ENCODE peak calls at places on chromosome X, in eight cellular contexts. P is SK-N-SH; A is SK-N-MC; F is aorta; Y is activated CD4-positive, alpha-beta memory T cell treated with anti-CD3 and anti-CD28 coated beads, Interleukin-2, amount 10 ng/mL, durations not matched to agents 7 days and 5 days; T is LoVo; C is substantia nigra; M is activated B cell treated with CpG ODN at 0.5 μM for 24 hours. E is an unnamed sample.

GRCh38 chrX:13939741-13940597 is 89.7 kb downstream of the GEMIN8 start:
- DNase-seq in C (no peak), Y (no peak), A (no peak), F (no peak), M (no peak), P (no peak), T (no peak), E (no peak)

GRCh38 chrX:20680998-20681397 is 414.3 kb upstream of the RPS6KA3 start:
- DNase-seq in M (no peak), P (no peak), F (no peak), A (no peak), T (no peak), C (no peak), Y (no peak), E (no peak)

GRCh38 chrX:37371578-37371981 is 22.4 kb downstream of the PRRG1 start:
- DNase-seq in F (peak; percentile 49), A (no peak), M (no peak), C (no peak), P (no peak), T (no peak), Y (no peak), E (no peak)

GRCh38 chrX:2848806-2849420 is 20.2 kb downstream of the GYG2 start:
- DNase-seq in C (no peak), A (no peak), F (no peak), P (no peak), T (no peak), Y (no peak), M (no peak), E (no peak)

GRCh38 chrX:2451456-2452316 is 49.1 kb downstream of the DHRSX start:
- DNase-seq in C (no peak), M (no peak), Y (no peak), F (no peak), T (no peak), P (no peak), A (no peak), E (no peak)

GRCh38 chrX:131366387-131366786 is 77.3 kb upstream of the IGSF1 start:
- DNase-seq in C (no peak), M (no peak), A (no peak), P (no peak), F (no peak), Y (no peak), T (no peak), E (peak; percentile 0)

GRCh38 chrX:66914082-66914481 is 275.2 kb upstream of the EDA2R start:
- DNase-seq in Y (no peak), A (peak; percentile 56), F (no peak), T (no peak), P (no peak), M (no peak), C (no peak), E (no peak)

GRCh38 chrX:56343664-56344063 is 111.5 kb downstream of the KLF8 start:
- DNase-seq in P (no peak), F (no peak), T (no peak), Y (peak; percentile 41), C (no peak), A (no peak), M (no peak), E (no peak)

GRCh38 chrX:41906515-41907165 is 16.7 kb downstream of the CASK start:
- DNase-seq in A (no peak), Y (no peak), C (no peak), M (no peak), P (no peak), F (no peak), T (peak; percentile 19), E (no peak)

GRCh38 chrX:150692296-150692695 is 900 bp upstream of the MTMR1 start:
- DNase-seq in P (peak; percentile 12), Y (peak; percentile 16), M (no peak), C (no peak), F (no peak), A (no peak), T (no peak), E (no peak)

GRCh38 chrX:133531012-133531411 is 115.7 kb upstream of the GPC4 start:
- DNase-seq in A (no peak), T (no peak), F (no peak), P (no peak), Y (no peak), C (no peak), M (no peak), E (no peak)

GRCh38 chrX:43975747-43976146 is 2.6 kb upstream of the NDP start:
- DNase-seq in C (no peak), M (no peak), F (no peak), T (peak; percentile 1), P (no peak), Y (no peak), A (no peak), E (no peak)

GRCh38 chrX:16258936-16259335 is 91.7 kb downstream of the MAGEB17 start:
- DNase-seq in C (no peak), T (no peak), P (no peak), M (no peak), Y (no peak), A (no peak), F (no peak), E (no peak)

GRCh38 chrX:21740329-21741274 is 17.3 kb downstream of the SMPX start:
- DNase-seq in F (no peak), Y (no peak), P (no peak), A (no peak), T (no peak), M (no peak), C (no peak), E (no peak)

GRCh38 chrX:154986826-154987575 is 35.5 kb downstream of the F8 start:
- DNase-seq in F (no peak), C (no peak), Y (no peak), M (no peak), T (no peak), P (no peak), A (no peak), E (no peak)

GRCh38 chrX:17266171-17266570 is 108.8 kb upstream of the NHS start:
- DNase-seq in F (no peak), T (no peak), M (no peak), P (no peak), C (no peak), Y (no peak), A (no peak), E (no peak)

GRCh38 chrX:42269186-42269585 is 345.8 kb upstream of the CASK start:
- DNase-seq in P (no peak), C (no peak), Y (no peak), T (no peak), F (no peak), M (no peak), A (no peak), E (no peak)

GRCh38 chrX:136046295-136046894 is 61.2 kb downstream of the SLC9A6 start:
- DNase-seq in A (no peak), Y (no peak), C (no peak), M (no peak), P (no peak), F (no peak), T (no peak), E (no peak)

GRCh38 chrX:119745283-119745848 is 13.0 kb upstream of the SOWAHD start:
- DNase-seq in F (no peak), C (no peak), P (no peak), T (no peak), Y (no peak), M (no peak), A (no peak), E (no peak)

GRCh38 chrX:129606918-129607317 is 47.8 kb downstream of the APLN start:
- DNase-seq in P (peak; percentile 72), C (peak; percentile 38), T (peak; percentile 27), F (no peak), Y (peak; percentile 52), A (peak; percentile 66), M (no peak), E (peak; percentile 24)

GRCh38 chrX:15242899-15243555 is 26.9 kb downstream of the ASB9 start:
- DNase-seq in A (peak; percentile 18), P (peak; percentile 51), C (no peak), M (no peak), Y (peak; percentile 45), F (no peak), T (peak; percentile 49), E (peak; percentile 55)

GRCh38 chrX:107769581-107770317 is 5.8 kb downstream of the TSC22D3 start:
- DNase-seq in Y (no peak), T (no peak), M (no peak), A (no peak), P (no peak), C (no peak), F (no peak), E (no peak)

GRCh38 chrX:15416133-15416993 is 32.1 kb upstream of the VEGFD start:
- DNase-seq in M (no peak), C (no peak), T (no peak), A (no peak), Y (no peak), P (no peak), F (no peak), E (peak; percentile 7)

GRCh38 chrX:144732588-144732987 is 514.7 kb upstream of the SPANXN1 start:
- DNase-seq in P (no peak), T (no peak), M (no peak), F (no peak), C (no peak), Y (no peak), A (no peak), E (no peak)

GRCh38 chrX:99857455-99857854 is 552.6 kb downstream of the PCDH19 start:
- DNase-seq in M (no peak), F (no peak), C (no peak), A (no peak), Y (no peak), T (no peak), P (peak; percentile 1), E (no peak)

GRCh38 chrX:16573781-16574180 is 76.2 kb upstream of the S100G start:
- DNase-seq in Y (no peak), P (no peak), A (no peak), T (no peak), F (no peak), C (no peak), M (no peak), E (no peak)

GRCh38 chrX:57155171-57155570 is 18.0 kb upstream of the SPIN2A start:
- DNase-seq in P (no peak), C (no peak), A (no peak), M (no peak), Y (no peak), T (peak; percentile 46), F (no peak), E (no peak)

GRCh38 chrX:45404206-45404605 is 203.5 kb upstream of the DIPK2B start:
- DNase-seq in M (no peak), C (no peak), P (no peak), T (no peak), F (no peak), Y (no peak), A (no peak), E (no peak)

GRCh38 chrX:11124094-11124493 is 13.0 kb downstream of the HCCS start:
- DNase-seq in A (no peak), P (no peak), C (no peak), T (no peak), Y (no peak), F (no peak), M (no peak), E (no peak)

GRCh38 chrX:71604796-71605568 is 13.3 kb downstream of the CXCR3 start:
- DNase-seq in T (no peak), F (no peak), C (no peak), A (no peak), P (no peak), M (no peak), Y (no peak), E (no peak)

GRCh38 chrX:148823986-148824385 is 323.6 kb downstream of the AFF2 start:
- DNase-seq in Y (no peak), P (no peak), T (no peak), F (no peak), C (no peak), M (no peak), A (no peak), E (no peak)

GRCh38 chrX:69538321-69538876 is 34.3 kb downstream of the NALF2 start:
- DNase-seq in C (peak; percentile 50), M (peak; percentile 51), Y (peak; percentile 78), T (peak; percentile 26), A (no peak), P (peak; percentile 44), F (peak; percentile 84), E (peak; percentile 29)

GRCh38 chrX:70444326-70445196 is at the start of gene DLG3:
- DNase-seq in C (peak; percentile 36), P (peak; percentile 84), M (no peak), T (no peak), F (no peak), A (no peak), Y (no peak), E (no peak)

GRCh38 chrX:48683411-48683982 is at the start of gene WAS:
- DNase-seq in Y (peak; percentile 64), C (no peak), A (no peak), T (no peak), F (peak; percentile 59), M (peak; percentile 20), P (no peak), E (no peak)